ENCODE peak calls at places on chromosomes 4 and X, in four cellular contexts. D is cardiac muscle cell, N is suprapubic skin, F is GM20000. M is an unnamed sample.

GRCh38 chr4:174283507-174284180 is at the start of the genes CEP44 and FBXO8:
- DNase-seq in D (peak; percentile 88), N (peak; percentile 77), F (peak; percentile 64), M (no peak)

GRCh38 chr4:40769266-40769665 is 19.5 kb downstream of the NSUN7 start:
- DNase-seq in D (peak; percentile 7), N (no peak), F (no peak), M (no peak)

GRCh38 chrX:56802921-56803848 is 74.1 kb downstream of the NBDY start:
- DNase-seq in D (peak; percentile 72), N (peak; percentile 76), F (no peak), M (no peak)

GRCh38 chrX:40871385-40872082 is 136.2 kb upstream of the MED14 start:
- DNase-seq in D (peak; percentile 28), N (no peak), F (peak; percentile 46), M (no peak)

GRCh38 chrX:25012793-25013592 is 2.8 kb downstream of the ARX start:
- DNase-seq in D (no peak), N (no peak), F (no peak), M (no peak)

GRCh38 chr4:79235074-79235473 is 90.8 kb downstream of the NAA11 start:
- DNase-seq in D (no peak), N (no peak), F (no peak), M (no peak)

GRCh38 chr4:1200425-1201035 is 28.1 kb upstream of the SPON2 start:
- DNase-seq in D (peak; percentile 91), N (peak; percentile 78), F (no peak), M (peak; percentile 86)

GRCh38 chrX:10415704-10416001 is 204.7 kb downstream of the MID1 start:
- DNase-seq in D (peak; percentile 8), N (no peak), F (no peak), M (no peak)

GRCh38 chr4:158929939-158930344 is 161.1 kb downstream of the FNIP2 start:
- DNase-seq in D (no peak), N (no peak), F (no peak), M (no peak)

GRCh38 chr4:16646459-16646858 is 252.0 kb downstream of the LDB2 start:
- DNase-seq in D (no peak), N (no peak), F (no peak), M (no peak)

GRCh38 chr4:144683516-144683915 is 37.6 kb downstream of the HHIP start:
- DNase-seq in D (no peak), N (no peak), F (no peak), M (no peak)

GRCh38 chrX:34880656-34881055 is 61.9 kb upstream of the FAM47B start:
- DNase-seq in D (peak; percentile 37), N (no peak), F (no peak), M (no peak)

GRCh38 chr4:55012363-55013255 is 112.8 kb downstream of the KDR start:
- DNase-seq in D (no peak), N (no peak), F (no peak), M (no peak)

GRCh38 chr4:86939123-86939522 is 4.3 kb downstream of the AFF1 start:
- DNase-seq in D (no peak), N (no peak), F (no peak), M (no peak)

GRCh38 chrX:115892787-115893671 is 277.5 kb upstream of the AGTR2 start:
- DNase-seq in D (peak; percentile 45), N (no peak), F (peak; percentile 4), M (no peak)

GRCh38 chrX:74452199-74452481 is 30.8 kb downstream of the SLC16A2 start:
- DNase-seq in D (no peak), N (no peak), F (no peak), M (no peak)

GRCh38 chr4:89492476-89493110 is 185.0 kb upstream of the GPRIN3 start:
- DNase-seq in D (peak; percentile 86), N (no peak), F (no peak), M (no peak)

GRCh38 chr4:26061248-26061986 is 147.4 kb downstream of the SMIM20 start:
- DNase-seq in D (peak; percentile 60), N (no peak), F (peak; percentile 75), M (no peak)

GRCh38 chr4:10175626-10176025 is 59.0 kb upstream of the WDR1 start:
- DNase-seq in D (peak; percentile 18), N (no peak), F (no peak), M (no peak)

GRCh38 chrX:103586314-103586646 is 965 bp downstream of the TCEAL4 start:
- DNase-seq in D (peak; percentile 52), N (no peak), F (no peak), M (no peak)

GRCh38 chr4:112916868-112917267 is 132.6 kb upstream of the ANK2 start:
- DNase-seq in D (peak; percentile 79), N (no peak), F (no peak), M (no peak)

GRCh38 chr4:4941741-4942140 is 77.5 kb downstream of the CYTL1 start:
- DNase-seq in D (no peak), N (no peak), F (no peak), M (no peak)

GRCh38 chrX:45794995-45795337 is 594.3 kb upstream of the DIPK2B start:
- DNase-seq in D (no peak), N (no peak), F (no peak), M (no peak)

GRCh38 chrX:153647461-153648357 is 706 bp downstream of the DUSP9 start:
- DNase-seq in D (no peak), N (peak; percentile 58), F (peak; percentile 25), M (peak; percentile 79)

GRCh38 chr4:87953776-87954175 is 21.7 kb upstream of the SPP1 start:
- DNase-seq in D (no peak), N (no peak), F (no peak), M (no peak)

DNA sequence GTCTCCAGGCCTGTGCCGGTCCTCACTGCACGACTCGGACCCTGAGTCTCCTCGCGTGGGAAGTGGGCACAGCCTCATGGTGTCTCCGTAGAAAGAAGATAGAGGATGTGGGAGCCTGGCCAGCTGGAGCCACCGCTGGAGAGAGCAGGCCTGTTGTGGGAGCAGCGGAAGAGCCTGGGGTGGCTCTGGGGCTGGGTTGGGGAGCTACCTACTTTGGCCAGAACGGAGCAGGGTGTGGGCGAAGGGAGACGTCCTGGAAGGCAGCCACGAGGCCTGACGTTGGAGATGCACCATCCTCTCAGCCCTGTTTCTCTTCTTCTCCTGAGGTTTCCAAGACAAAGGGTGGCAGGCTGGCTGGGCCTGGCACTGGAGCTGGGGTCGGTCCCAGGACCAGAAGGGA is 93.8 kb downstream of the SORCS2 start:
- DNase-seq in D (no peak), N (no peak), F (no peak), M (no peak)
- TF ChIP-seq CTCF in D (no peak), N (no peak), F (no peak), M (no peak)

GRCh38 chr4:152301381-152301780 is 234.5 kb downstream of the FBXW7 start:
- DNase-seq in D (no peak), N (no peak), F (no peak), M (no peak)
- TF ChIP-seq CTCF in D (no peak), N (no peak), F (no peak), M (no peak)

DNA sequence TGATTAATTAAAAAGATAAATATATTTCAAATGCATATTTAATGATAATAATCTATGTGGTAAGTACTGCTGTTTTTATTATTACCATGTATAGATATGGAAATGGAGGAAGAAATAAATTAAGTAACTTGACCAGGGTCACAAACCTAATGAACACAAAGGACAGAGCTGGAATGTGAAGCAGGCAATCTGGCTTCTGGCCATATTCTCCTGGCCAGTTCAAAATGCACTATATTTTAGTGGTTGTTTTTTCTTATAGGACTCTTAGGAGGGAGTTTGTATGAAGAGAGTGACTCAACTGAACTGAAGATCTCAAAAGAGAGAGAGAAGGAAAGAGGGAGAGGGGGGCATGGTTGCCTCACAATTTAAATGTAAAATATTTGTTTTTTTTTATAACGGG is 1197.2 kb downstream of the TECRL start:
- DNase-seq in D (no peak), N (no peak), F (no peak), M (no peak)
- TF ChIP-seq CTCF in D (no peak), N (no peak), F (no peak), M (no peak)

DNA sequence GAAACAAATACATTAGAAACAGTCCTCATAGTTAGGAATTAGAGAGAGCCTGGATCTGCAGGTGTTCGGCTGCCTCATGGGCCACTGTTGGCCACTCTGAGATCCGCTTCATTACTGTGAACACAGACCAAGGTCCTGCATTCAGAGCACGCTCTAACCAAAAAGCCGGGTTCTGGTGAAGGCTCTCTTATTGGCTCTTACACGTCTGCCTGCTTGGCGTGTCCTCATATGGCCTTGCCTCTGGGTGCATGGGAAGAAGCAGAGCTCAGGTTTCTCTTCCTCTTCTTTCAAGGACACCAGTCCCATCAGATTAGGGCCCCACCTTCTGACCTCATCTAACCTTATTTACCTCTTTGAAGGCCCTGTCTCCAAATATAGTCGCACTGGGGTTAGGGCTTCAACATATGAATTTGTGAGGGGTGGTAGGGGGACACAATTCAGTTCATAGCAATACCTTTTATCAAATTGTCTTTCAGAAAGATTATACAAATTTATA is 37.1 kb upstream of the ELF2 start:
- DNase-seq in D (no peak), N (no peak), F (peak; percentile 75), M (no peak)
- TF ChIP-seq CTCF in D (no peak), N (no peak), F (no peak), M (no peak)

M was measured in chondrocyte.